ENCODE peak calls at places on chromosomes 16 and 17, in seven cellular contexts. S is GM23338, C is endothelial cell of umbilical vein, L is HepG2, J is neural progenitor cell, O is fibroblast of lung, K is PC-3. X is an unnamed sample. For H3K4me1, the result is how much of the 10 kb centered on the place peaks cover.

GRCh38 chr17:32912218-32912897 is 15.6 kb upstream of the TMEM98 start:
- DNase-seq in S (peak), C (peak), L (peak), J (peak), O (peak), K (peak), X (no peak)

GRCh38 chr17:1743094-1743452 is 402 bp downstream of the SERPINF2 start:
- DNase-seq in S (no peak), C (no peak), L (no peak), J (no peak), O (no peak), K (no peak), X (no peak)

GRCh38 chr17:67615011-67615561 is 102.7 kb upstream of the NOL11 start:
- DNase-seq in S (peak), C (peak), L (no peak), J (peak), O (no peak), K (no peak), X (no peak)

GRCh38 chr17:62064029-62064790 is 868 bp downstream of the MED13 start:
- DNase-seq in S (no peak), C (peak), L (no peak), J (no peak), O (peak), K (peak), X (no peak)

GRCh38 chr16:62764572-62764971 is 728.3 kb upstream of the CDH8 start:
- DNase-seq in S (no peak), C (no peak), L (no peak), J (no peak), O (no peak), K (no peak), X (no peak)

GRCh38 chr17:792277-792676 is 10.1 kb downstream of the MRM3 start:
- DNase-seq in S (peak), C (no peak), L (no peak), J (no peak), O (peak), K (no peak), X (no peak)

GRCh38 chr17:28174352-28175046 is 132.0 kb downstream of the NLK start:
- DNase-seq in S (no peak), C (peak), L (no peak), J (no peak), O (no peak), K (peak), X (no peak)

GRCh38 chr16:73319747-73320146 is 271.8 kb upstream of the ZFHX3 start:
- DNase-seq in S (peak), C (no peak), L (no peak), J (peak), O (no peak), K (no peak), X (no peak)

GRCh38 chr16:49858200-49859129 is 2.6 kb upstream of the ZNF423 start:
- DNase-seq in S (peak), C (peak), L (no peak), J (peak), O (no peak), K (no peak), X (peak)

GRCh38 chr17:27489045-27489715 is 32.9 kb downstream of the KSR1 start:
- DNase-seq in S (no peak), C (no peak), L (no peak), J (no peak), O (peak), K (peak), X (no peak)

GRCh38 chr17:72223816-72224215 is 103.0 kb downstream of the SOX9 start:
- DNase-seq in S (no peak), C (no peak), L (no peak), J (no peak), O (no peak), K (no peak), X (no peak)

GRCh38 chr17:47275245-47275984 is 21.8 kb downstream of the ITGB3 start:
- DNase-seq in S (peak), C (no peak), L (no peak), J (peak), O (peak), K (peak), X (no peak)

GRCh38 chr16:87238371-87238715 is 78.8 kb downstream of the C16orf95 start:
- DNase-seq in S (no peak), C (no peak), L (no peak), J (no peak), O (no peak), K (no peak), X (no peak)

GRCh38 chr17:29619251-29619650 is 3.5 kb downstream of the CORO6 start:
- DNase-seq in S (peak), C (peak), L (no peak), J (peak), O (peak), K (no peak), X (no peak)

GRCh38 chr17:80850109-80850508 is 141.5 kb upstream of the CHMP6 start:
- DNase-seq in S (no peak), C (no peak), L (no peak), J (no peak), O (no peak), K (no peak), X (no peak)

GRCh38 chr17:3627768-3628167 is 8.3 kb downstream of the SHPK start:
- DNase-seq in S (no peak), C (no peak), L (no peak), J (no peak), O (no peak), K (no peak), X (no peak)

GRCh38 chr17:48547839-48548686 is 3.2 kb upstream of the HOXB2 start:
- DNase-seq in S (peak), C (peak), L (no peak), J (peak), O (peak), K (no peak), X (no peak)

GRCh38 chr16:57045694-57046381 is 46.5 kb upstream of the CPNE2 start:
- DNase-seq in S (peak), C (peak), L (peak), J (peak), O (peak), K (peak), X (no peak)

GRCh38 chr17:82384730-82385429 is 13.3 kb downstream of the UTS2R start:
- DNase-seq in S (peak), C (no peak), L (peak), J (no peak), O (peak), K (peak), X (no peak)

GRCh38 chr16:77437859-77438258 is 3.0 kb upstream of the ADAMTS18 start:
- DNase-seq in S (peak), C (peak), L (no peak), J (peak), O (peak), K (no peak), X (no peak)

GRCh38 chr16:50467559-50467942 is 80.6 kb upstream of the NKD1 start:
- DNase-seq in S (no peak), C (no peak), L (no peak), J (no peak), O (no peak), K (no peak), X (no peak)

GRCh38 chr17:81110488-81111040 is 54.7 kb upstream of the PVALEF start:
- DNase-seq in S (no peak), C (no peak), L (no peak), J (no peak), O (no peak), K (no peak), X (no peak)

GRCh38 chr17:7204335-7204734 is 15.3 kb downstream of the DLG4 start:
- DNase-seq in S (no peak), C (no peak), L (no peak), J (no peak), O (no peak), K (no peak), X (peak)

GRCh38 chr16:50320310-50320709 is 48.5 kb downstream of the BRD7 start:
- DNase-seq in S (no peak), C (no peak), L (no peak), J (no peak), O (no peak), K (no peak), X (no peak)

GRCh38 chr17:49548506-49549310 is 27.0 kb upstream of the NXPH3 start:
- DNase-seq in S (peak), C (no peak), L (peak), J (peak), O (peak), K (peak), X (no peak)

GRCh38 chr16:11064202-11064540 is 119.8 kb downstream of the CLEC16A start:
- DNase-seq in S (no peak), C (no peak), L (no peak), J (no peak), O (no peak), K (no peak), X (no peak)

GRCh38 chr16:67185003-67185865 is 1.5 kb upstream of the MATCAP1 start:
- DNase-seq in S (peak), C (peak), L (peak), J (peak), O (peak), K (peak), X (peak)
- TF ChIP-seq EZH2 in S (no peak), C (no peak), L (no peak), J (peak), O (no peak), K (no peak), X (no peak)

DNA sequence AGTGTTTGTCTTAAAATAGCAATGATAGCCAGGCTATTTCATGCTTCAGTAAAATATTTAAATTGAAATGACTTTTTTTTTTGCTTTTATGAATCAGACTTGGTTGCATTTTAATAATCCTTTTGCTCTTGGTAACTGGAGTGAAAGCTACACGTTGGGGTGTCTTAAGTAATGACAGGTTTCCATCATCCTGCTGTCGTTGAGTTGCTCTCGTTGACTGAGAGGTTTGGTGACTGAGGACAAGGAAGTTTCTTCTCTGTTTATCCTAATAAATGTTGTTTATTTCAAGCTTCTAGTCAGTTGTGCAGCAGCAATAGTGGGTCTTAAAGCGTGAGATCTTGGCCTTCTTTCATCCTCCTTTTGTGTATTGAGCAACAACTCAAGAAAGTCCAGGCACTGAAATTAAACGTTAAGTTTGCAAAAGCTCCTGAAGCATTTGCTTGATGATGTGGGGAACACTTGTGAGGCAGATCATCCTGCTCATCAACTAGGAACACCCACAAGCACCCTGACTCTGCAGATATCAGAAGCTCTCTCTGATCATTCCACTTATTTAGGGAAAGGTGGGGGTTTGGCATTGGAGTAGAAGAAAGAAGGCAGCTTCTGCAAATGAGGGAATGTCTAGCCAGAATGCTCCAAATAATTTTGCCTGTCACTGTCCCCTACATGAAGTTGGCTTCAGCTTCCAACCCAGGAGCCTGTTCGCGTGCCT is 179.1 kb downstream of the RBFOX1 start:
- DNase-seq in S (no peak), C (no peak), L (no peak), J (no peak), O (no peak), K (no peak), X (no peak)
- H3K4me1 ChIP-seq in S (under half), C (under half), L (under half), J (under half), O (under half), K (under half), X (under half)

GRCh38 chr16:21023509-21024202 is 123.1 kb downstream of the LYRM1 start:
- DNase-seq in S (no peak), C (no peak), L (no peak), J (no peak), O (no peak), K (no peak), X (no peak)

GRCh38 chr16:21033264-21033663 is 117.4 kb downstream of the DNAH3 start:
- DNase-seq in S (no peak), C (no peak), L (no peak), J (no peak), O (no peak), K (no peak), X (no peak)

GRCh38 chr16:21033707-21034106 is 116.9 kb downstream of the DNAH3 start:
- DNase-seq in S (no peak), C (no peak), L (no peak), J (no peak), O (no peak), K (no peak), X (no peak)

GRCh38 chr16:21026846-21027245 is 123.8 kb downstream of the DNAH3 start:
- DNase-seq in S (no peak), C (no peak), L (no peak), J (no peak), O (no peak), K (no peak), X (no peak)

DNA sequence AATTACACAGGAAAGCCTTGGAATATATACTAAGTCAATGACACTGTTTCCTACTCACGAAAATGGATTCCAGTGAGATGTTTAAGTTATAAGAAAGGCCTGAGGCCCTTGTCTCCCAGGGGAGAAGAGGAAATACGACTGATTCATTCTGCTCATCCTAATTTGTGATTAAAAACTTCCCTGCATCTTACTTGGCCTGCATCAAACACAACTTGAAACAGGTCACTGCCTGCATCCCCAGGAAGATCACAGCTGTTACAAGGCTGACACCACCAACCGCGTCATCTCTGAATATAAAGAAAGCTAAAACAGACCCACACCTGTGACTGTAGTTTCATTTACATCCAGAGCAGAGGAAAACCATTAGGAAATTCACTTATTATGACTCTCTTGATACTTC is 121.9 kb downstream of the DNAH3 start:
- DNase-seq in S (no peak), C (no peak), L (no peak), J (no peak), O (no peak), K (no peak), X (no peak)
- H2AFZ ChIP-seq in S (peak), C (no peak), L (no peak), J (no peak), O (no peak), K (no peak), X (no peak)

DNA sequence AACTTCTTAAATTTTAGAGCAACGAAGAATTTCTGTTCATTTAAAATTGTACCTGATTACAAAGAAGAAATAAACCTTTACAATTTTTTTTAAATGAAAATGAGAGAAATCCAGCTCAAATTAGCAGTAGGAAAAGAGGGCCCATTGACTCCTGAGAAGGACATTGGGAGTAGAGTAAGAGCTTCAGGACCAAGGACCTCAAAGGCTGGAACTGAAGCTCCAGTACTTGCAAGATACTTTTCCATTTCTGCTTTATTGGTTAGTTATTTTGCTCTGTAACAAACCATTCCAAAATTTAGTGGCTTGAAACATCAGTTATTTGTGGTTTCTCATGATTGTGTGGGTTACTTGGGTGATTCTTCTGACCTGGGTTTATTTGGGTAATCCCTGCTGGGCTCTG is 165.9 kb downstream of the PRKCB start:
- DNase-seq in S (no peak), C (no peak), L (no peak), J (no peak), O (no peak), K (no peak), X (no peak)
- TF ChIP-seq EZH2 in S (no peak), C (no peak), L (no peak), J (no peak), O (no peak), K (no peak), X (no peak)

GRCh38 chr17:40606548-40607353 is 40.9 kb downstream of the SMARCE1 start:
- DNase-seq in S (no peak), C (no peak), L (no peak), J (no peak), O (no peak), K (no peak), X (no peak)

GRCh38 chr17:40608061-40608581 is 39.5 kb downstream of the SMARCE1 start:
- DNase-seq in S (no peak), C (no peak), L (no peak), J (no peak), O (no peak), K (no peak), X (no peak)

GRCh38 chr17:40605301-40605700 is 40.0 kb upstream of the CCR7 start:
- DNase-seq in S (no peak), C (no peak), L (no peak), J (no peak), O (no peak), K (no peak), X (no peak)

GRCh38 chr17:40610359-40610758 is 37.3 kb downstream of the SMARCE1 start:
- DNase-seq in S (no peak), C (no peak), L (no peak), J (no peak), O (no peak), K (no peak), X (no peak)

GRCh38 chr17:40607641-40608040 is 40.0 kb downstream of the SMARCE1 start:
- DNase-seq in S (no peak), C (no peak), L (no peak), J (no peak), O (no peak), K (no peak), X (no peak)
- H3K4me1 ChIP-seq in S (under half), C (under half), L (under half), J (under half), O (under half), K (under half), X (under half)

DNA sequence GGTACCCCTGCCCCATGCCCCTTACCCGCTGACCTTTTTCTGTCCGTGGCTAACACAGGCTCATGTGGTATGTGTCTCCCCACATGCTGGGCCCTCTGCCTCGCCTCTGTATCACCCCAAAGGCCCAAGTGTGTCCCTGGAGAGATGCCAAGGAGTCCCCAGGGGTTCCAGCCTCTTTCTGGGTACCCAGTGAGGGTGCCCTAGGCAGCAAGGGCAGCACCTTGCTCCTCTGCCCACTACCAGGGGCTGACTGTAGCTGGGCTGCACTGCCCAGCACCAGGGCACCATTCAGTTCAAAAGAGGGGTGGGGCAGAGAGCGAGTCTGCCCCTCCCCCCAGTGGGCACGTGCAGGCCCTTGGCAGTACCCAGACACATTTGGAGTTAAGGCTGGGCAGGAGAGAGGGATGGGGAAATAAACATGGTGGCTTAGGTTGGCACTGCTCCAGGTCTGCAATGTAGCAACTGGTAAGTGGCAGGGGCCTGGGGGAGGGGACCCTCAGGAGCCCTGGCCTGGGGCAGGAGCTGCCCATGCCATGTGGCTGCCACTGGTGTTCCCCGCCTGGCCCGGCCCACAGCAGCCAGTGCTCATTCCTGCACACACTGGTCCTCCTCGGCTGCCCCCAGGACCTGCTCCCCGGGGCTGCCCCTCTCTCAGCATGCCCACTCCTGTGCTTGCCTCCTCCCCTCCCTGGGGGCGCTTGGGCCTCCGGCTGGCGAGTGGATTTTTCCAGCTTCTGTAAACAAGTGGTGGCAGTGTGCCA is 9.1 kb downstream of the THRA start:
- DNase-seq in S (no peak), C (peak), L (peak), J (no peak), O (peak), K (no peak), X (no peak)
- H2AFZ ChIP-seq in S (no peak), C (no peak), L (no peak), J (no peak), O (no peak), K (no peak), X (no peak)

DNA sequence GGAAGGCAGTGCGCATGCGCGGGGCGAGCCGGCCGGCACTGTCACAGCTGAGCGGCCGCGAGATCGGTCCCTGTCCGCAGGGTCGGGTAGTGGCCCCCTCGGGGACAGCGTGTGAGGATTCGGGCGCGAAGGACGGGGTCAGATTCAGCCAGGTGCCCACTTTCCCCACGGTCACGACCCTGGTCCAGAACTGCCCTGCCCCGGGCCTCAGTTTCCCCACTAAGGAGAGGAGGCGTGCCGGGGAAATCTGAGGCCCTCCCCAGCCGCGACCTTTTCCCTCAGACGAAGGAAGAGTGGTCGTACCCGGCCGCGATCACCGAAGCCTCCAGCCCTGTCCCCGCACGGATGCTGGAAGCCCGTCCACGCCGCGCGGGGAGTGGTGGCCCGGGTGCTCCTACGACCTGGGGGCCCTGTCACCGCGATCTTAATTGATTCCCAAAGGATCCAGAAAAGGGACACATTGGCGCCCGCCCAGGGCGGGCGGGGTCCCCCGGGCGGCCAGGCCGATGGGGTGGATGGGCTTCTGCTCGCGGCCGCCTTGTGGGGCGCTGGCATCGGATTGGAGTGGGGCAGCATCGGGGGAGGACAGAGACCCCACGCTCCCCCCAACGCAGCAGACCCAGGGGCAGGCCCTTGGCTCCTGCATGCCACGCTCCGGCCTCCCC is 57.7 kb downstream of the SRL start:
- DNase-seq in S (no peak), C (no peak), L (no peak), J (peak), O (no peak), K (no peak), X (no peak)
- TF ChIP-seq EZH2 in S (no peak), C (no peak), L (no peak), J (no peak), O (no peak), K (no peak), X (no peak)

GRCh38 chr16:3467920-3468319 is 24.4 kb downstream of the NAA60 start:
- DNase-seq in S (peak), C (peak), L (no peak), J (no peak), O (peak), K (peak), X (peak)
- H3K4me1 ChIP-seq in S (under half), C (under half), L (under half), J (under half), O (under half), K (under half), X (under half)